ENCODE peak calls at places on chromosomes 13 and 19, in six cellular contexts. G is heart left ventricle, E is GM10248, H is GM12865, X is dorsolateral prefrontal cortex, N is anterior cingulate cortex. R is an unnamed sample.

GRCh38 chr19:49224856-49225255 is 67.3 kb downstream of the TRPM4 start:
- DNase-seq in E (no peak), X (no peak), N (no peak), H (peak; percentile 71), G (peak; percentile 70), R (peak; percentile 75)

GRCh38 chr13:40206241-40207109 is 460.0 kb downstream of the FOXO1 start:
- DNase-seq in N (no peak), H (peak; percentile 70), E (peak; percentile 52), G (no peak), X (no peak), R (no peak)

GRCh38 chr13:113122571-113123225 is at the start of gene F10:
- DNase-seq in E (no peak), G (peak; percentile 81), X (no peak), H (no peak), N (no peak), R (peak; percentile 81)

GRCh38 chr19:12946092-12946845 is 607 bp downstream of the RAD23A start:
- DNase-seq in X (no peak), H (peak; percentile 82), G (peak; percentile 79), E (peak; percentile 67), N (no peak), R (no peak)

GRCh38 chr13:110509478-110509926 is 52.0 kb downstream of the RAB20 start:
- DNase-seq in X (no peak), N (no peak), G (no peak), H (no peak), E (no peak), R (no peak)

GRCh38 chr19:3458595-3459284 is 21.6 kb downstream of the SMIM24 start:
- DNase-seq in X (no peak), G (peak; percentile 54), E (no peak), H (no peak), N (no peak), R (no peak)

GRCh38 chr13:98475521-98475920 is 101.4 kb downstream of the STK24 start:
- DNase-seq in N (no peak), G (no peak), X (no peak), H (no peak), E (no peak), R (no peak)

GRCh38 chr13:43448605-43449004 is 338.2 kb downstream of the ENOX1 start:
- DNase-seq in X (peak; percentile 17), E (no peak), H (no peak), G (no peak), N (no peak), R (no peak)

GRCh38 chr13:25881136-25881926 is 170.5 kb downstream of the SHISA2 start:
- DNase-seq in N (no peak), H (no peak), X (no peak), G (no peak), E (no peak), R (no peak)

GRCh38 chr19:32202244-32202643 is 143.2 kb upstream of the ZNF507 start:
- DNase-seq in X (no peak), E (no peak), H (no peak), N (no peak), G (no peak), R (no peak)

GRCh38 chr19:4120531-4120930 is 3.4 kb downstream of the MAP2K2 start:
- DNase-seq in N (no peak), H (no peak), E (no peak), X (no peak), G (no peak), R (no peak)

GRCh38 chr13:29922896-29923295 is 72.5 kb upstream of the UBL3 start:
- DNase-seq in G (no peak), E (no peak), N (no peak), H (peak; percentile 26), X (no peak), R (no peak)

GRCh38 chr19:52369463-52370340 is at the start of gene ZNF880:
- DNase-seq in E (peak; percentile 86), G (peak; percentile 96), H (peak; percentile 22), X (peak; percentile 93), N (peak; percentile 89), R (peak; percentile 95)

GRCh38 chr13:36385471-36385870 is 39.3 kb upstream of the SPART start:
- DNase-seq in E (no peak), N (no peak), G (no peak), H (no peak), X (no peak), R (no peak)

GRCh38 chr13:60398949-60399589 is 2.0 kb downstream of the TDRD3 start:
- DNase-seq in H (no peak), N (no peak), X (no peak), E (no peak), G (no peak), R (no peak)

GRCh38 chr19:55208880-55209429 is 346 bp downstream of the PTPRH start:
- DNase-seq in X (no peak), G (peak; percentile 33), E (no peak), H (no peak), N (no peak), R (no peak)

GRCh38 chr13:21694831-21695230 is 24.0 kb downstream of the FGF9 start:
- DNase-seq in N (no peak), E (no peak), G (no peak), H (no peak), X (no peak), R (no peak)

GRCh38 chr19:8069116-8069973 is 16.8 kb downstream of the CCL25 start:
- DNase-seq in X (no peak), H (peak; percentile 56), G (no peak), E (no peak), N (no peak), R (no peak)

GRCh38 chr19:2575734-2576481 is 100.0 kb downstream of the GADD45B start:
- DNase-seq in H (no peak), G (peak; percentile 90), X (no peak), E (no peak), N (no peak), R (peak; percentile 76)

GRCh38 chr13:41058229-41059070 is 2.9 kb upstream of the WBP4 start:
- DNase-seq in H (no peak), N (no peak), G (no peak), E (no peak), X (no peak), R (peak; percentile 71)

GRCh38 chr19:20664917-20665781 is 3.8 kb upstream of the ZNF626 start:
- DNase-seq in N (peak; percentile 48), G (no peak), X (no peak), H (no peak), E (no peak), R (no peak)

GRCh38 chr13:44293908-44294735 is 79.5 kb upstream of the SERP2 start:
- DNase-seq in G (no peak), X (no peak), H (no peak), N (no peak), E (no peak), R (no peak)

GRCh38 chr19:15252398-15253018 is 20.3 kb upstream of the EPHX3 start:
- DNase-seq in G (no peak), H (no peak), N (peak; percentile 19), E (no peak), X (peak; percentile 54), R (no peak)

GRCh38 chr13:36313047-36313969 is 15.7 kb upstream of the CCDC169 start:
- DNase-seq in N (no peak), E (no peak), G (no peak), X (no peak), H (no peak), R (no peak)

GRCh38 chr13:101838305-101838835 is 385.9 kb downstream of the ITGBL1 start:
- DNase-seq in H (no peak), N (no peak), E (no peak), G (no peak), X (no peak), R (no peak)

GRCh38 chr19:3120611-3121231 is 15.1 kb upstream of the GNA15 start:
- DNase-seq in N (no peak), E (no peak), H (no peak), G (peak; percentile 58), X (no peak), R (no peak)

GRCh38 chr19:12748489-12748888 is 3.1 kb upstream of the BEST2 start:
- DNase-seq in G (no peak), E (no peak), X (no peak), N (no peak), H (no peak), R (no peak)

GRCh38 chr19:22545751-22546150 is 88.4 kb upstream of the ZNF492 start:
- DNase-seq in N (peak; percentile 3), G (no peak), H (peak; percentile 12), E (peak; percentile 26), X (peak; percentile 38), R (no peak)

GRCh38 chr19:4976412-4977298 is 7.7 kb downstream of the KDM4B start:
- DNase-seq in H (no peak), N (no peak), E (peak; percentile 47), G (peak; percentile 76), X (peak; percentile 53), R (peak; percentile 90)